ENCODE peak calls at places on chromosomes 7 and 10, in four cellular contexts. J is ovary, I is fibroblast of lung, Z is fibroblast of the aortic adventitia. V is an unnamed sample.

GRCh38 chr10:112562803-112563663 is 116.0 kb downstream of the VTI1A start:
- DNase-seq in J (no peak), I (peak), Z (no peak), V (peak)

GRCh38 chr10:113228570-113228969 is 278.5 kb downstream of the TCF7L2 start:
- DNase-seq in J (no peak), I (peak), Z (peak), V (peak)

GRCh38 chr7:19519443-19519977 is 189.3 kb downstream of the POLR1F start:
- DNase-seq in J (no peak), I (peak), Z (no peak), V (peak)

GRCh38 chr10:75034714-75035258 is 76.7 kb upstream of the SAMD8 start:
- DNase-seq in J (no peak), I (no peak), Z (no peak), V (no peak)

GRCh38 chr10:119161680-119162079 is 3.8 kb downstream of the SFXN4 start:
- DNase-seq in J (no peak), I (peak), Z (peak), V (peak)

GRCh38 chr10:84008878-84009277 is 130.4 kb upstream of the GHITM start:
- DNase-seq in J (no peak), I (no peak), Z (no peak), V (peak)

GRCh38 chr7:154931906-154932305 is 71.0 kb downstream of the PAXIP1 start:
- DNase-seq in J (no peak), I (peak), Z (no peak), V (peak)

GRCh38 chr7:4837041-4837813 is 24.6 kb downstream of the PAPOLB start:
- DNase-seq in J (no peak), I (no peak), Z (no peak), V (no peak)

GRCh38 chr7:24854866-24855265 is 97.6 kb upstream of the GSDME start:
- DNase-seq in J (no peak), I (peak), Z (peak), V (no peak)

GRCh38 chr7:36787933-36788378 is 63.7 kb upstream of the AOAH start:
- DNase-seq in J (no peak), I (no peak), Z (no peak), V (no peak)

GRCh38 chr10:75987610-75988009 is 556.2 kb downstream of the LRMDA start:
- DNase-seq in J (no peak), I (peak), Z (peak), V (no peak)

GRCh38 chr10:133272301-133272963 is 4.2 kb downstream of the ADAM8 start:
- DNase-seq in J (no peak), I (no peak), Z (no peak), V (no peak)

GRCh38 chr10:58240531-58240930 is 27.2 kb downstream of the IPMK start:
- DNase-seq in J (no peak), I (peak), Z (peak), V (peak)

GRCh38 chr10:56466005-56466404 is 104.9 kb upstream of the ZWINT start:
- DNase-seq in J (no peak), I (no peak), Z (no peak), V (no peak)

GRCh38 chr7:88200793-88201192 is 19.0 kb downstream of the SRI start:
- DNase-seq in J (no peak), I (no peak), Z (no peak), V (no peak)

GRCh38 chr10:110310741-110311140 is 6.0 kb upstream of the SMNDC1 start:
- DNase-seq in J (no peak), I (no peak), Z (peak), V (peak)

GRCh38 chr10:103448751-103449150 is 3.4 kb downstream of the CALHM2 start:
- DNase-seq in J (peak), I (peak), Z (peak), V (peak)

GRCh38 chr10:76089626-76090185 is 658.3 kb downstream of the LRMDA start:
- DNase-seq in J (no peak), I (no peak), Z (no peak), V (no peak)

GRCh38 chr10:80277567-80278250 is 11.7 kb downstream of the MAT1A start:
- DNase-seq in J (no peak), I (no peak), Z (no peak), V (no peak)

GRCh38 chr10:132153616-132154217 is 33.0 kb upstream of the DPYSL4 start:
- DNase-seq in J (no peak), I (no peak), Z (no peak), V (no peak)

GRCh38 chr10:132363921-132364593 is 32.1 kb downstream of the LRRC27 start:
- DNase-seq in J (no peak), I (peak), Z (no peak), V (peak)

GRCh38 chr10:5456563-5456962 is 42.8 kb downstream of the CALML5 start:
- DNase-seq in J (no peak), I (no peak), Z (no peak), V (no peak)

GRCh38 chr10:80137031-80137712 is 4.6 kb downstream of the PLAC9 start:
- DNase-seq in J (no peak), I (no peak), Z (peak), V (peak)

GRCh38 chr7:50780436-50780835 is 2.3 kb downstream of the GRB10 start:
- DNase-seq in J (no peak), I (no peak), Z (no peak), V (no peak)

GRCh38 chr10:37010741-37011140 is 114.7 kb upstream of the ANKRD30A start:
- DNase-seq in J (no peak), I (no peak), Z (no peak), V (no peak)

GRCh38 chr7:30321089-30321991 is 36.9 kb downstream of the ZNRF2 start:
- DNase-seq in J (no peak), I (peak), Z (peak), V (peak)
- H3K4me3 ChIP-seq in J (peak), I (peak), Z (peak), V (peak)

GRCh38 chr7:126755381-126755780 is 497.4 kb downstream of the GRM8 start:
- DNase-seq in J (no peak), I (no peak), Z (no peak), V (no peak)
- TF ChIP-seq CTCF in J (no peak), I (no peak), Z (no peak), V (no peak)

GRCh38 chr7:139746652-139747051 is 31.1 kb downstream of the HIPK2 start:
- DNase-seq in J (no peak), I (no peak), Z (no peak), V (no peak)

GRCh38 chr7:139747662-139748372 is 30.0 kb downstream of the HIPK2 start:
- DNase-seq in J (no peak), I (no peak), Z (no peak), V (no peak)

GRCh38 chr7:139749545-139749944 is 28.3 kb downstream of the HIPK2 start:
- DNase-seq in J (no peak), I (no peak), Z (no peak), V (no peak)

GRCh38 chr7:139748936-139749335 is 28.9 kb downstream of the HIPK2 start:
- DNase-seq in J (no peak), I (no peak), Z (no peak), V (no peak)

GRCh38 chr7:139748373-139748765 is 29.4 kb downstream of the HIPK2 start:
- DNase-seq in J (no peak), I (no peak), Z (no peak), V (no peak)
- H3K4me3 ChIP-seq in J (no peak), I (no peak), Z (no peak), V (no peak)

GRCh38 chr7:48416327-48416908 is 245.2 kb downstream of the ABCA13 start:
- DNase-seq in J (no peak), I (no peak), Z (no peak), V (no peak)

GRCh38 chr7:48419401-48419800 is 248.1 kb downstream of the ABCA13 start:
- DNase-seq in J (no peak), I (no peak), Z (no peak), V (no peak)

GRCh38 chr7:48426331-48426965 is 255.2 kb downstream of the ABCA13 start:
- DNase-seq in J (no peak), I (no peak), Z (no peak), V (no peak)

GRCh38 chr7:48424731-48425130 is 253.5 kb downstream of the ABCA13 start:
- DNase-seq in J (no peak), I (peak), Z (no peak), V (no peak)

GRCh38 chr7:48421357-48421756 is 250.1 kb downstream of the ABCA13 start:
- DNase-seq in J (no peak), I (peak), Z (no peak), V (peak)
- TF ChIP-seq CTCF in J (no peak), I (no peak), Z (no peak), V (no peak)

GRCh38 chr7:43694399-43694748 is 34.9 kb downstream of the COA1 start:
- DNase-seq in J (no peak), I (peak), Z (peak), V (peak)
- H3K4me3 ChIP-seq in J (no peak), I (no peak), Z (no peak), V (no peak)